ENCODE peak calls at places on chromosomes 6 and 20, in four cellular contexts. Q is fibroblast of villous mesenchyme; B is stimulated activated naive CD8-positive, alpha-beta T cell treated with anti-CD3 and anti-CD28 coated beads, Interleukin-15, Interleukin-2, amounts not matched to agents 100 U/mL and 50 U/mL, for 24 hours; Y is stimulated activated CD8-positive, alpha-beta memory T cell treated with anti-CD3 and anti-CD28 coated beads, Interleukin-12 subunit alpha, Interleukin-12 subunit beta, amount 100 ng/mL, for 4 hours. M is an unnamed sample.
A peak's percentile ranks its signal among the peaks of the same experiment; 100 is the strongest.

GRCh38 chr6:166423051-166423745 is 40.5 kb upstream of the MPC1 start:
- DNase-seq in B (no peak), Y (no peak), Q (no peak), M (no peak)

GRCh38 chr6:39812853-39813533 is 20.8 kb downstream of the DAAM2 start:
- DNase-seq in Y (no peak), Q (peak; percentile 20), B (no peak), M (no peak)

GRCh38 chr6:141467881-141468280 is 664.8 kb upstream of the GJE1 start:
- DNase-seq in Y (no peak), B (no peak), Q (peak; percentile 58), M (no peak)

GRCh38 chr6:149965191-149966020 is 1.7 kb downstream of the ULBP1 start:
- DNase-seq in B (peak; percentile 39), Q (peak; percentile 9), Y (no peak), M (no peak)

GRCh38 chr6:85453052-85453451 is 3.2 kb downstream of the NT5E start:
- DNase-seq in B (no peak), Y (no peak), Q (peak; percentile 55), M (no peak)

GRCh38 chr6:35216832-35217811 is 3.4 kb downstream of the SCUBE3 start:
- DNase-seq in Y (no peak), B (no peak), Q (no peak), M (no peak)

GRCh38 chr6:149233056-149233715 is 84.3 kb upstream of the TAB2 start:
- DNase-seq in Y (peak; percentile 17), B (peak; percentile 59), Q (peak; percentile 80), M (no peak)

GRCh38 chr20:52129611-52130010 is 62.0 kb downstream of the ZFP64 start:
- DNase-seq in Y (no peak), B (no peak), Q (no peak), M (no peak)

GRCh38 chr6:3516094-3516493 is 59.2 kb upstream of the SLC22A23 start:
- DNase-seq in Y (no peak), Q (peak; percentile 41), B (no peak), M (no peak)

GRCh38 chr6:127812985-127813681 is 87.7 kb downstream of the THEMIS start:
- DNase-seq in Q (no peak), B (peak; percentile 57), Y (no peak), M (no peak)

GRCh38 chr6:139832906-139833305 is 458.5 kb upstream of the CITED2 start:
- DNase-seq in B (no peak), Q (no peak), Y (no peak), M (no peak)

GRCh38 chr6:27810768-27811298 is 101.4 kb downstream of the OR2B2 start:
- DNase-seq in Q (no peak), Y (no peak), B (no peak), M (no peak)

GRCh38 chr20:5486377-5487054 is 169.8 kb upstream of the PROKR2 start:
- DNase-seq in B (peak; percentile 12), Y (no peak), Q (no peak), M (no peak)

GRCh38 chr6:169868458-169868857 is 117.0 kb downstream of the ERMARD start:
- DNase-seq in Q (no peak), Y (peak; percentile 57), B (peak; percentile 52), M (no peak)

GRCh38 chr6:40727272-40727671 is 140.1 kb upstream of the LRFN2 start:
- DNase-seq in B (no peak), Y (no peak), Q (no peak), M (no peak)

GRCh38 chr6:25883536-25883935 is 9.5 kb upstream of the SLC17A3 start:
- DNase-seq in B (no peak), Q (no peak), Y (no peak), M (no peak)

GRCh38 chr6:36399970-36400369 is 12.5 kb upstream of the ETV7 start:
- DNase-seq in Y (no peak), B (no peak), Q (no peak), M (no peak)

GRCh38 chr20:17969884-17970409 is 1.1 kb downstream of the MGME1 start:
- DNase-seq in Y (peak; percentile 8), Q (peak; percentile 50), B (peak; percentile 44), M (peak; percentile 66)

GRCh38 chr20:44056010-44056698 is 130.8 kb downstream of the JPH2 start:
- DNase-seq in Q (peak; percentile 20), Y (peak; percentile 33), B (peak; percentile 59), M (no peak)

GRCh38 chr20:40434122-40434521 is 254.9 kb downstream of the MAFB start:
- DNase-seq in B (no peak), Y (no peak), Q (no peak), M (no peak)

GRCh38 chr6:132132420-132132819 is 181.2 kb upstream of the CCN2 start:
- DNase-seq in Y (no peak), Q (no peak), B (no peak), M (no peak)

GRCh38 chr6:113879186-113880096 is 22.3 kb downstream of the MARCKS start:
- DNase-seq in Y (no peak), B (peak; percentile 6), Q (peak; percentile 81), M (no peak)

GRCh38 chr20:62156592-62157386 is 13.2 kb downstream of the SS18L1 start:
- DNase-seq in B (peak; percentile 82), Y (peak; percentile 39), Q (peak; percentile 50), M (no peak)

GRCh38 chr20:10637062-10637559 is 36.7 kb downstream of the JAG1 start:
- DNase-seq in B (no peak), Q (peak; percentile 41), Y (no peak), M (no peak)

GRCh38 chr6:117143647-117144046 is 121.7 kb upstream of the VGLL2 start:
- DNase-seq in Q (no peak), B (no peak), Y (no peak), M (no peak)

GRCh38 chr20:62953167-62953838 is 794 bp downstream of the SLC17A9 start:
- DNase-seq in B (no peak), Y (no peak), Q (no peak), M (peak; percentile 71)

GRCh38 chr20:37902504-37903313 is at the start of gene VSTM2L:
- DNase-seq in B (no peak), Q (peak; percentile 53), Y (no peak), M (no peak)

GRCh38 chr6:42532038-42532669 is 31.7 kb upstream of the UBR2 start:
- DNase-seq in Y (no peak), B (no peak), Q (peak; percentile 76), M (no peak)

GRCh38 chr6:43096451-43097097 is 20.5 kb downstream of the PTK7 start:
- DNase-seq in Y (no peak), Q (peak; percentile 59), B (no peak), M (peak; percentile 84)

GRCh38 chr6:74597266-74597665 is 608.6 kb downstream of the COL12A1 start:
- DNase-seq in B (no peak), Q (peak; percentile 37), Y (no peak), M (no peak)

GRCh38 chr6:36827261-36828079 is 11.8 kb downstream of the CPNE5 start:
- DNase-seq in Q (peak; percentile 75), B (peak; percentile 35), Y (no peak), M (no peak)

GRCh38 chr6:16179970-16180431 is 51.1 kb downstream of the MYLIP start:
- DNase-seq in Y (peak; percentile 6), B (peak; percentile 22), Q (no peak), M (no peak)

M was measured in left lung.